ENCODE peak calls at places on chromosomes 2 and 18, in ten cellular contexts. X is NCI-H2029 treated with DMSO at 0.1 percent for 48 hours, Y is NCI-H69, M is bronchial epithelial cell, S is NCI-H1417, D is right cardiac atrium, J is breast epithelium, Z is lower leg skin, E is ACHN, U is cardiac muscle cell. K is an unnamed sample.

GRCh38 chr2:146701183-146701582 is 1143.6 kb upstream of the ACVR2A start:
- DNase-seq in X (no peak), Y (no peak), M (peak), S (no peak), D (no peak), J (no peak), Z (no peak), E (peak), U (no peak), K (no peak)

GRCh38 chr2:13667415-13667757 is 950.6 kb downstream of the TRIB2 start:
- DNase-seq in X (no peak), Y (no peak), M (no peak), S (no peak), D (no peak), J (no peak), Z (no peak), E (no peak), U (no peak), K (no peak)

GRCh38 chr2:26574900-26575560 is 66.1 kb downstream of the CIB4 start:
- DNase-seq in X (no peak), Y (no peak), M (no peak), S (no peak), D (no peak), J (no peak), Z (no peak), E (no peak), U (no peak), K (no peak)

GRCh38 chr2:150376627-150377335 is 110.7 kb downstream of the RND3 start:
- DNase-seq in X (no peak), Y (peak), M (peak), S (no peak), D (no peak), J (no peak), Z (no peak), E (no peak), U (peak), K (no peak)

GRCh38 chr2:160411955-160412354 is 81.7 kb downstream of the RBMS1 start:
- DNase-seq in X (no peak), Y (no peak), M (peak), S (no peak), D (no peak), J (no peak), Z (no peak), E (no peak), U (no peak), K (no peak)

GRCh38 chr2:226132632-226133215 is 666.9 kb downstream of the IRS1 start:
- DNase-seq in X (no peak), Y (no peak), M (no peak), S (no peak), D (no peak), J (no peak), Z (no peak), E (no peak), U (no peak), K (no peak)

GRCh38 chr2:135615404-135615803 is 84.1 kb downstream of the R3HDM1 start:
- DNase-seq in X (no peak), Y (no peak), M (no peak), S (no peak), D (no peak), J (no peak), Z (no peak), E (no peak), U (no peak), K (no peak)

GRCh38 chr2:152649997-152650396 is 67.3 kb downstream of the PRPF40A start:
- DNase-seq in X (no peak), Y (peak), M (no peak), S (no peak), D (no peak), J (no peak), Z (no peak), E (no peak), U (no peak), K (no peak)

GRCh38 chr2:39571197-39571731 is 94.5 kb upstream of the TMEM178A start:
- DNase-seq in X (no peak), Y (no peak), M (peak), S (no peak), D (no peak), J (no peak), Z (no peak), E (no peak), U (peak), K (no peak)

GRCh38 chr2:188798159-188798558 is 176.0 kb upstream of the COL3A1 start:
- DNase-seq in X (no peak), Y (peak), M (no peak), S (no peak), D (no peak), J (no peak), Z (no peak), E (no peak), U (peak), K (no peak)

GRCh38 chr2:96960271-96960955 is 26.0 kb downstream of the FAM178B start:
- DNase-seq in X (peak), Y (peak), M (peak), S (peak), D (peak), J (peak), Z (peak), E (peak), U (peak), K (peak)

GRCh38 chr2:159185401-159186130 is 100.9 kb downstream of the WDSUB1 start:
- DNase-seq in X (no peak), Y (peak), M (peak), S (no peak), D (no peak), J (no peak), Z (no peak), E (peak), U (peak), K (no peak)

GRCh38 chr2:144472046-144472412 is 47.9 kb downstream of the ZEB2 start:
- DNase-seq in X (no peak), Y (no peak), M (no peak), S (no peak), D (no peak), J (no peak), Z (no peak), E (no peak), U (no peak), K (no peak)

GRCh38 chr2:77479895-77480294 is 42.3 kb downstream of the LRRTM4 start:
- DNase-seq in X (no peak), Y (no peak), M (no peak), S (no peak), D (peak), J (no peak), Z (no peak), E (no peak), U (no peak), K (no peak)

GRCh38 chr18:67525328-67526110 is 9.0 kb upstream of the DSEL start:
- DNase-seq in X (no peak), Y (no peak), M (peak), S (no peak), D (peak), J (peak), Z (peak), E (peak), U (peak), K (no peak)

GRCh38 chr2:153478289-153479261 is at the start of gene RPRM:
- DNase-seq in X (peak), Y (peak), M (peak), S (peak), D (peak), J (no peak), Z (no peak), E (peak), U (peak), K (peak)

GRCh38 chr2:188065386-188065785 is 226.3 kb upstream of the GULP1 start:
- DNase-seq in X (no peak), Y (no peak), M (no peak), S (no peak), D (no peak), J (no peak), Z (no peak), E (no peak), U (no peak), K (no peak)

GRCh38 chr2:40997362-40997761 is 545.5 kb upstream of the SLC8A1 start:
- DNase-seq in X (no peak), Y (no peak), M (no peak), S (no peak), D (no peak), J (no peak), Z (no peak), E (no peak), U (no peak), K (no peak)

GRCh38 chr2:168183308-168183997 is 63.9 kb downstream of the STK39 start:
- DNase-seq in X (no peak), Y (peak), M (no peak), S (no peak), D (no peak), J (no peak), Z (no peak), E (no peak), U (no peak), K (no peak)

GRCh38 chr2:66340521-66340920 is 94.4 kb upstream of the MEIS1 start:
- DNase-seq in X (no peak), Y (no peak), M (no peak), S (no peak), D (no peak), J (no peak), Z (no peak), E (no peak), U (no peak), K (no peak)

GRCh38 chr18:32771871-32772499 is 838 bp downstream of the KLHL14 start:
- DNase-seq in X (no peak), Y (peak), M (no peak), S (peak), D (peak), J (no peak), Z (no peak), E (no peak), U (no peak), K (peak)

GRCh38 chr2:238963164-238963969 is 115.5 kb downstream of the TWIST2 start:
- DNase-seq in X (no peak), Y (no peak), M (no peak), S (no peak), D (no peak), J (peak), Z (no peak), E (no peak), U (peak), K (no peak)

GRCh38 chr2:9205963-9206948 is at the start of gene ASAP2:
- DNase-seq in X (no peak), Y (peak), M (peak), S (peak), D (peak), J (no peak), Z (no peak), E (peak), U (peak), K (peak)

GRCh38 chr2:176763871-176764404 is 448.7 kb upstream of the HNRNPA3 start:
- DNase-seq in X (no peak), Y (peak), M (peak), S (peak), D (peak), J (no peak), Z (no peak), E (no peak), U (no peak), K (no peak)

GRCh38 chr18:79624356-79624961 is 55.1 kb upstream of the CTDP1 start:
- DNase-seq in X (no peak), Y (no peak), M (no peak), S (no peak), D (peak), J (no peak), Z (no peak), E (no peak), U (no peak), K (no peak)

GRCh38 chr2:55401124-55401523 is 18.5 kb downstream of the CCDC88A start:
- DNase-seq in X (no peak), Y (peak), M (no peak), S (no peak), D (no peak), J (no peak), Z (no peak), E (no peak), U (no peak), K (no peak)

GRCh38 chr2:119383410-119384140 is 16.8 kb downstream of the DBI start:
- DNase-seq in X (peak), Y (peak), M (no peak), S (no peak), D (peak), J (peak), Z (peak), E (no peak), U (no peak), K (no peak)

GRCh38 chr2:71531522-71532047 is 78.2 kb downstream of the DYSF start:
- DNase-seq in X (no peak), Y (no peak), M (peak), S (no peak), D (no peak), J (no peak), Z (no peak), E (no peak), U (peak), K (no peak)

GRCh38 chr2:84879595-84880394 is 1.1 kb downstream of the TRABD2A start:
- DNase-seq in X (no peak), Y (peak), M (no peak), S (no peak), D (no peak), J (no peak), Z (no peak), E (no peak), U (no peak), K (no peak)

GRCh38 chr2:64202206-64202864 is 58.1 kb upstream of the PELI1 start:
- DNase-seq in X (no peak), Y (no peak), M (peak), S (no peak), D (no peak), J (no peak), Z (no peak), E (no peak), U (peak), K (no peak)

GRCh38 chr18:55264108-55264507 is 304.8 kb upstream of the CCDC68 start:
- DNase-seq in X (no peak), Y (peak), M (peak), S (no peak), D (no peak), J (no peak), Z (no peak), E (no peak), U (peak), K (no peak)

GRCh38 chr2:2698182-2699116 is 367.4 kb upstream of the MYT1L start:
- DNase-seq in X (peak), Y (peak), M (peak), S (peak), D (no peak), J (no peak), Z (no peak), E (peak), U (no peak), K (peak)

GRCh38 chr2:230068658-230069080 is at the start of gene SLC16A14:
- DNase-seq in X (peak), Y (peak), M (peak), S (peak), D (no peak), J (peak), Z (no peak), E (peak), U (peak), K (peak)

GRCh38 chr2:230671117-230671516 is 41.5 kb upstream of the CAB39 start:
- DNase-seq in X (no peak), Y (no peak), M (no peak), S (no peak), D (no peak), J (no peak), Z (no peak), E (peak), U (peak), K (no peak)

GRCh38 chr2:29011650-29012060 is 30.6 kb downstream of the TOGARAM2 start:
- DNase-seq in X (peak), Y (peak), M (no peak), S (peak), D (peak), J (peak), Z (no peak), E (no peak), U (peak), K (peak)

GRCh38 chr2:205964111-205964761 is 121.7 kb downstream of the INO80D start:
- DNase-seq in X (no peak), Y (peak), M (no peak), S (no peak), D (no peak), J (no peak), Z (no peak), E (no peak), U (no peak), K (no peak)

GRCh38 chr18:31624892-31625640 is 33.4 kb downstream of the TTR start:
- DNase-seq in X (no peak), Y (no peak), M (no peak), S (no peak), D (no peak), J (no peak), Z (no peak), E (no peak), U (no peak), K (no peak)

K was measured in NCI-H2081.